ENCODE peak calls at places on chromosome 9, in four cellular contexts. V is fibroblast of mammary gland, T is mucosa of descending colon, E is heart left ventricle. Y is an unnamed sample.

GRCh38 chr9:127177221-127177620 is 54.8 kb upstream of the ANGPTL2 start:
- DNase-seq in E (peak), V (no peak), T (no peak), Y (no peak)

GRCh38 chr9:118170032-118170955 is 466.1 kb downstream of the TLR4 start:
- DNase-seq in V (peak), E (peak), T (no peak), Y (no peak)

GRCh38 chr9:33433871-33434270 is 13.5 kb downstream of the AQP3 start:
- DNase-seq in E (no peak), V (no peak), T (no peak), Y (no peak)

GRCh38 chr9:801399-802071 is 40.0 kb upstream of the DMRT1 start:
- DNase-seq in T (no peak), E (no peak), V (peak), Y (no peak)

GRCh38 chr9:136179101-136179616 is 25.8 kb downstream of the LHX3 start:
- DNase-seq in T (no peak), V (no peak), E (no peak), Y (no peak)

GRCh38 chr9:107975426-107976010 is 485.9 kb upstream of the KLF4 start:
- DNase-seq in T (peak), E (no peak), V (no peak), Y (no peak)

GRCh38 chr9:132150256-132150655 is 11.6 kb upstream of the NTNG2 start:
- DNase-seq in T (no peak), V (no peak), E (no peak), Y (no peak)

GRCh38 chr9:16352791-16353401 is 517.6 kb downstream of the BNC2 start:
- DNase-seq in E (no peak), T (no peak), V (peak), Y (no peak)

GRCh38 chr9:93299418-93300174 is 115.7 kb downstream of the WNK2 start:
- DNase-seq in T (no peak), V (no peak), E (no peak), Y (no peak)

GRCh38 chr9:19967567-19968459 is 179.0 kb upstream of the SLC24A2 start:
- DNase-seq in V (no peak), E (no peak), T (no peak), Y (no peak)

GRCh38 chr9:36268007-36268427 is 9.8 kb upstream of the GNE start:
- DNase-seq in V (peak), E (no peak), T (no peak), Y (no peak)